ENCODE peak calls at places on chromosomes 2 and 18, in nine cellular contexts. Q, X, R, I, M, H, L, Z and O are unnamed samples.

GRCh38 chr2:36338827-36339145 is 16.8 kb upstream of the CRIM1 start:
- DNase-seq in Q (no peak), X (no peak), R (no peak), I (no peak), M (peak; percentile 59), H (no peak), L (no peak), Z (no peak), O (no peak)

GRCh38 chr2:73239776-73240175 is 5.7 kb downstream of the CCT7 start:
- DNase-seq in Q (no peak), X (no peak), R (no peak), I (no peak), M (no peak), H (no peak), L (no peak), Z (no peak), O (no peak)

GRCh38 chr2:230472619-230473018 is 56.6 kb downstream of the SP100 start:
- DNase-seq in Q (no peak), X (peak; percentile 6), R (no peak), I (no peak), M (peak; percentile 26), H (no peak), L (peak; percentile 12), Z (no peak), O (no peak)

GRCh38 chr18:50183556-50183955 is 11.4 kb downstream of the MYO5B start:
- DNase-seq in Q (no peak), X (no peak), R (no peak), I (no peak), M (peak; percentile 82), H (no peak), L (no peak), Z (no peak), O (no peak)

GRCh38 chr2:176187306-176188217 is 906 bp upstream of the HOXD1 start:
- DNase-seq in Q (no peak), X (no peak), R (no peak), I (peak; percentile 76), M (no peak), H (peak; percentile 33), L (peak; percentile 34), Z (no peak), O (peak; percentile 49)

GRCh38 chr2:240922982-240923537 is 16.9 kb downstream of the CROCC2 start:
- DNase-seq in Q (no peak), X (no peak), R (no peak), I (peak; percentile 73), M (no peak), H (no peak), L (no peak), Z (no peak), O (no peak)

GRCh38 chr18:48802543-48803428 is 148.0 kb downstream of the SMAD7 start:
- DNase-seq in Q (no peak), X (peak; percentile 47), R (no peak), I (peak; percentile 19), M (no peak), H (no peak), L (no peak), Z (peak; percentile 43), O (no peak)

GRCh38 chr2:102844911-102845310 is 83.1 kb downstream of the TMEM182 start:
- DNase-seq in Q (no peak), X (no peak), R (no peak), I (no peak), M (no peak), H (no peak), L (no peak), Z (no peak), O (no peak)

GRCh38 chr2:29012211-29012681 is 31.1 kb downstream of the TOGARAM2 start:
- DNase-seq in Q (no peak), X (no peak), R (peak; percentile 62), I (no peak), M (no peak), H (no peak), L (no peak), Z (no peak), O (no peak)

GRCh38 chr2:179263460-179264237 is 983 bp downstream of the SESTD1 start:
- DNase-seq in Q (no peak), X (peak; percentile 64), R (peak; percentile 55), I (peak; percentile 85), M (no peak), H (peak; percentile 42), L (peak; percentile 33), Z (peak; percentile 63), O (peak; percentile 59)

GRCh38 chr2:63189026-63189425 is 138.4 kb downstream of the OTX1 start:
- DNase-seq in Q (no peak), X (peak; percentile 35), R (no peak), I (no peak), M (no peak), H (peak; percentile 44), L (peak; percentile 15), Z (no peak), O (peak; percentile 25)

GRCh38 chr2:220335591-220335915 is 708.1 kb downstream of the SLC4A3 start:
- DNase-seq in Q (no peak), X (no peak), R (no peak), I (no peak), M (no peak), H (no peak), L (no peak), Z (no peak), O (no peak)

GRCh38 chr2:24050041-24050655 is 607 bp downstream of the FKBP1B start:
- DNase-seq in Q (no peak), X (peak; percentile 32), R (no peak), I (peak; percentile 43), M (no peak), H (peak; percentile 46), L (no peak), Z (peak; percentile 25), O (no peak)

GRCh38 chr2:119637371-119637770 is 41.6 kb upstream of the TMEM177 start:
- DNase-seq in Q (no peak), X (no peak), R (no peak), I (no peak), M (no peak), H (no peak), L (no peak), Z (no peak), O (no peak)

GRCh38 chr2:11749646-11750349 is 3.4 kb downstream of the LPIN1 start:
- DNase-seq in Q (no peak), X (no peak), R (no peak), I (no peak), M (no peak), H (no peak), L (no peak), Z (no peak), O (peak; percentile 39)

GRCh38 chr2:7262608-7263228 is 345.5 kb downstream of the RNF144A start:
- DNase-seq in Q (no peak), X (no peak), R (no peak), I (no peak), M (no peak), H (no peak), L (no peak), Z (no peak), O (no peak)

GRCh38 chr2:38697116-38697840 is 31.4 kb downstream of the GALM start:
- DNase-seq in Q (peak; percentile 50), X (no peak), R (no peak), I (no peak), M (no peak), H (no peak), L (no peak), Z (no peak), O (no peak)

GRCh38 chr2:8089596-8089995 is 592.3 kb upstream of the ID2 start:
- DNase-seq in Q (no peak), X (peak; percentile 66), R (no peak), I (no peak), M (no peak), H (no peak), L (no peak), Z (no peak), O (no peak)

GRCh38 chr18:37543321-37543720 is 22.3 kb downstream of the CELF4 start:
- DNase-seq in Q (no peak), X (no peak), R (no peak), I (no peak), M (no peak), H (no peak), L (no peak), Z (no peak), O (no peak)